ENCODE peak calls at places on chromosomes 16 and 17, in four cellular contexts. L is IMR-90, A is progenitor cell of endocrine pancreas, F is natural killer cell. W is an unnamed sample.

GRCh38 chr16:293043-293775 is 10.2 kb downstream of the PDIA2 start:
- DNase-seq in L (no peak), F (no peak), A (no peak), W (no peak)

GRCh38 chr16:11972128-11972527 is 4.4 kb upstream of the SNX29 start:
- DNase-seq in L (no peak), F (no peak), A (no peak), W (no peak)

GRCh38 chr17:32567511-32567910 is 80.7 kb downstream of the CDK5R1 start:
- DNase-seq in L (no peak), F (no peak), A (no peak), W (no peak)

GRCh38 chr16:11121909-11122692 is 133.9 kb downstream of the SOCS1 start:
- DNase-seq in F (no peak), L (no peak), A (no peak), W (no peak)

GRCh38 chr17:68491864-68492263 is 20.4 kb upstream of the PRKAR1A start:
- DNase-seq in A (no peak), F (no peak), L (no peak), W (no peak)

GRCh38 chr16:87778476-87778829 is 12.7 kb upstream of the KLHDC4 start:
- DNase-seq in F (no peak), L (no peak), A (no peak), W (no peak)

GRCh38 chr17:61351745-61352407 is 47.8 kb upstream of the TBX2 start:
- DNase-seq in F (no peak), A (no peak), L (peak), W (no peak)

GRCh38 chr17:75096082-75096625 is 8.4 kb downstream of the SLC16A5 start:
- DNase-seq in F (no peak), L (peak), A (no peak), W (no peak)

GRCh38 chr16:84896847-84897246 is 77.1 kb downstream of the CRISPLD2 start:
- DNase-seq in A (no peak), F (no peak), L (no peak), W (no peak)

GRCh38 chr17:40063915-40064531 is 1.3 kb downstream of the THRA start:
- DNase-seq in A (no peak), F (no peak), L (no peak), W (no peak)

GRCh38 chr16:57569306-57569946 is 27.0 kb downstream of the ADGRG5 start:
- DNase-seq in F (no peak), L (no peak), A (no peak), W (no peak)

GRCh38 chr16:84055366-84055765 is 12.8 kb upstream of the SLC38A8 start:
- DNase-seq in A (no peak), F (no peak), L (no peak), W (no peak)

GRCh38 chr16:3190949-3191353 is 2.9 kb downstream of the OR1F1 start:
- DNase-seq in A (no peak), L (no peak), F (no peak), W (no peak)

GRCh38 chr17:77374170-77374936 is 233.6 kb downstream of the SEC14L1 start:
- DNase-seq in L (peak), F (peak), A (peak), W (peak)

GRCh38 chr17:82752371-82753200 is 721 bp downstream of the TBCD start:
- DNase-seq in A (no peak), L (no peak), F (no peak), W (no peak)

GRCh38 chr17:45291170-45291805 is 25.5 kb downstream of the MAP3K14 start:
- DNase-seq in A (no peak), L (no peak), F (no peak), W (no peak)

GRCh38 chr17:20300399-20301037 is 166.8 kb downstream of the LGALS9B start:
- DNase-seq in L (peak), A (no peak), F (no peak), W (no peak)
- TF ChIP-seq CTCF in L (no peak), A (no peak), F (no peak), W (no peak)

GRCh38 chr17:34527908-34528470 is 51.4 kb upstream of the TMEM132E start:
- DNase-seq in F (no peak), A (no peak), L (no peak), W (no peak)
- TF ChIP-seq CTCF in F (no peak), A (peak), L (no peak), W (peak)

GRCh38 chr16:67842509-67843342 is 606 bp downstream of the THAP11 start:
- DNase-seq in L (peak), F (peak), A (peak), W (peak)
- TF ChIP-seq CTCF in L (peak), F (no peak), A (peak), W (no peak)

GRCh38 chr17:30716461-30717289 is 107.8 kb downstream of the CRLF3 start:
- DNase-seq in L (peak), F (no peak), A (no peak), W (no peak)
- TF ChIP-seq CTCF in L (peak), F (no peak), A (no peak), W (no peak)

GRCh38 chr16:65667013-65667578 is 545.2 kb upstream of the CDH11 start:
- DNase-seq in A (no peak), F (no peak), L (peak), W (no peak)
- TF ChIP-seq CTCF in A (no peak), F (no peak), L (no peak), W (no peak)

GRCh38 chr17:79834575-79835469 is 4.4 kb downstream of the CBX4 start:
- DNase-seq in A (no peak), L (no peak), F (peak), W (peak)
- TF ChIP-seq CTCF in A (peak), L (peak), F (peak), W (peak)

GRCh38 chr16:14399397-14400284 is 230.4 kb downstream of the PARN start:
- DNase-seq in F (no peak), A (no peak), L (peak), W (no peak)
- TF ChIP-seq CTCF in F (no peak), A (no peak), L (no peak), W (no peak)

GRCh38 chr17:29867643-29868181 is 62.3 kb downstream of the SSH2 start:
- DNase-seq in L (no peak), A (no peak), F (no peak), W (no peak)
- TF ChIP-seq CTCF in L (peak), A (no peak), F (no peak), W (no peak)

DNA sequence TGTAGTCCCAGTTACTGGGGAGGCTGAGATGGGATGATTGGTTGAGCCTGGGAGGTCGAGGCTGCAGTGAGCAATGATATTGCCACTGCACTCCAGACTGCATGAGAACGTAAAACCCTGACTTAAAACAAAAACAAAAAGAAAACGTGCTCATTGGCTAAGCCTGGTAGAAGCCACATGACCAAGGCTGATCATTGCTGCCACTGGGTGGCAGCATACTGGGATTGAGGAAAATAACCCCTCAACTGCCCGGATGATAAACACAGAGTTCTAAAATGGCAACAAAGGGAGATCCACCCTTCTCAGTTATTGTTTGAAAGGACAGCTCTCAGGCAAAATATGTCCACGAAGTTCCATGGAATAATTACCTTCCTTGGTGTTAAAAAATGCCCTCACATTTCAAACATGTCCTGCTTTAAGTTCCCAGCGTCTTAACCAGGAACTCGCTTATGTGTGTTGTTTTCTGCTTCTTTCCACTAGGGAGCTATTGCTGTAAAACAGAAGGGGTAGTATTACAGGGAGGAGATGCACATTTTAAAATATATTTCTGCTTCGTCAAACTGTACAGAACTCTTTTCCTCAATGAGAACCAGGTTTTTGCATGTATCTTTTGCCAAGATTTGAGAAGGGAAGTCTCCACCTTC is 675.3 kb downstream of the MAF start:
- DNase-seq in F (no peak), L (no peak), A (no peak), W (no peak)
- TF ChIP-seq CTCF in F (peak), L (no peak), A (peak), W (peak)